ENCODE peak calls at places on chromosomes 6 and 20, in six cellular contexts. O, K, D, W, Z and F are unnamed samples.
A peak's percentile ranks its signal among the peaks of the same experiment; 100 is the strongest.

GRCh38 chr20:41131594-41132387 is 5.6 kb upstream of the PLCG1 start:
- DNase-seq in O (no peak), K (no peak), D (peak; percentile 12), W (no peak), Z (no peak), F (no peak)

GRCh38 chr6:113219783-113220182 is 637.4 kb upstream of the MARCKS start:
- DNase-seq in O (no peak), K (no peak), D (no peak), W (no peak), Z (no peak), F (no peak)

GRCh38 chr6:33091957-33092356 is 16.2 kb downstream of the HLA-DPB1 start:
- DNase-seq in O (no peak), K (peak; percentile 61), D (no peak), W (no peak), Z (no peak), F (peak; percentile 58)

GRCh38 chr6:4446982-4447381 is 311.6 kb upstream of the ECI2 start:
- DNase-seq in O (no peak), K (no peak), D (no peak), W (no peak), Z (peak; percentile 13), F (no peak)

GRCh38 chr6:73234732-73235131 is 9.4 kb upstream of the KHDC1L start:
- DNase-seq in O (no peak), K (no peak), D (no peak), W (no peak), Z (no peak), F (no peak)

GRCh38 chr20:38652995-38653394 is 51.4 kb downstream of the ARHGAP40 start:
- DNase-seq in O (no peak), K (no peak), D (no peak), W (no peak), Z (no peak), F (no peak)

GRCh38 chr6:41039060-41039998 is at the start of gene UNC5CL:
- DNase-seq in O (peak; percentile 37), K (peak; percentile 61), D (no peak), W (peak; percentile 62), Z (no peak), F (peak; percentile 47)

GRCh38 chr20:52104546-52105044 is 87.0 kb downstream of the ZFP64 start:
- DNase-seq in O (no peak), K (no peak), D (no peak), W (no peak), Z (no peak), F (no peak)

GRCh38 chr6:16493112-16493511 is 254.7 kb downstream of the GMPR start:
- DNase-seq in O (no peak), K (no peak), D (no peak), W (no peak), Z (no peak), F (no peak)

GRCh38 chr6:73672290-73672689 is 18.5 kb upstream of the SLC17A5 start:
- DNase-seq in O (no peak), K (no peak), D (no peak), W (no peak), Z (no peak), F (no peak)

GRCh38 chr20:9926007-9926406 is 87.1 kb upstream of the PAK5 start:
- DNase-seq in O (no peak), K (no peak), D (no peak), W (no peak), Z (no peak), F (no peak)

GRCh38 chr6:98287876-98288275 is 546.5 kb upstream of the POU3F2 start:
- DNase-seq in O (no peak), K (no peak), D (no peak), W (no peak), Z (no peak), F (no peak)

GRCh38 chr6:22041797-22042489 is 254.9 kb downstream of the PRL start:
- DNase-seq in O (no peak), K (no peak), D (no peak), W (no peak), Z (no peak), F (no peak)

GRCh38 chr20:4369798-4370124 is 351.9 kb upstream of the PRND start:
- DNase-seq in O (no peak), K (peak; percentile 26), D (no peak), W (no peak), Z (peak; percentile 88), F (no peak)

GRCh38 chr6:8180327-8181161 is 78.2 kb upstream of the EEF1E1 start:
- DNase-seq in O (no peak), K (no peak), D (no peak), W (no peak), Z (no peak), F (no peak)

GRCh38 chr6:144252289-144252688 is 32.8 kb upstream of the UTRN start:
- DNase-seq in O (no peak), K (no peak), D (no peak), W (no peak), Z (no peak), F (no peak)

GRCh38 chr20:38649275-38649891 is 47.8 kb downstream of the ARHGAP40 start:
- DNase-seq in O (peak; percentile 41), K (no peak), D (no peak), W (no peak), Z (no peak), F (no peak)

GRCh38 chr20:973785-974194 is 28.3 kb downstream of the RSPO4 start:
- DNase-seq in O (peak; percentile 19), K (peak; percentile 15), D (no peak), W (no peak), Z (peak; percentile 9), F (no peak)

GRCh38 chr6:3293271-3294155 is 34.8 kb downstream of the PSMG4 start:
- DNase-seq in O (no peak), K (no peak), D (no peak), W (peak; percentile 48), Z (no peak), F (no peak)

GRCh38 chr6:35415065-35415880 is 36.9 kb upstream of the FANCE start:
- DNase-seq in O (peak; percentile 87), K (peak; percentile 11), D (peak; percentile 49), W (peak; percentile 83), Z (no peak), F (peak; percentile 81)

GRCh38 chr20:44187054-44187762 is at the start of gene JPH2:
- DNase-seq in O (no peak), K (no peak), D (no peak), W (peak; percentile 88), Z (no peak), F (peak; percentile 76)

GRCh38 chr20:6685181-6685582 is 82.3 kb upstream of the BMP2 start:
- DNase-seq in O (no peak), K (no peak), D (no peak), W (no peak), Z (no peak), F (no peak)

GRCh38 chr6:158329531-158329930 is 17.3 kb downstream of the TULP4 start:
- DNase-seq in O (no peak), K (no peak), D (no peak), W (no peak), Z (no peak), F (no peak)

GRCh38 chr20:25496165-25496967 is 88.9 kb downstream of the GINS1 start:
- DNase-seq in O (no peak), K (no peak), D (no peak), W (no peak), Z (no peak), F (no peak)

GRCh38 chr6:108627692-108628565 is 67.2 kb downstream of the FOXO3 start:
- DNase-seq in O (no peak), K (no peak), D (no peak), W (no peak), Z (no peak), F (no peak)

GRCh38 chr20:36262440-36262839 is 26.2 kb downstream of the AAR2 start:
- DNase-seq in O (no peak), K (no peak), D (no peak), W (peak; percentile 17), Z (no peak), F (no peak)

GRCh38 chr6:12047792-12048432 is 35.8 kb downstream of the HIVEP1 start:
- DNase-seq in O (no peak), K (no peak), D (no peak), W (no peak), Z (no peak), F (no peak)